ENCODE peak calls at places on chromosome X, in six cellular contexts. Y, E, Q, L, P and I are unnamed samples.

GRCh38 chrX:150587585-150588503 is 19.4 kb downstream of the MTM1 start:
- DNase-seq in Y (no peak), E (peak), Q (no peak), L (no peak), P (peak), I (no peak)

GRCh38 chrX:139692506-139692849 is 15.5 kb downstream of the MCF2 start:
- DNase-seq in Y (no peak), E (no peak), Q (no peak), L (no peak), P (no peak), I (no peak)

GRCh38 chrX:106611682-106612402 is at the start of gene RADX:
- DNase-seq in Y (peak), E (peak), Q (peak), L (peak), P (peak), I (peak)

GRCh38 chrX:15373986-15374385 is 10.2 kb downstream of the VEGFD start:
- DNase-seq in Y (no peak), E (no peak), Q (no peak), L (no peak), P (no peak), I (no peak)

GRCh38 chrX:21374163-21374993 is at the start of gene CNKSR2:
- DNase-seq in Y (peak), E (no peak), Q (peak), L (peak), P (peak), I (no peak)

GRCh38 chrX:68938244-68939004 is 109.6 kb downstream of the EFNB1 start:
- DNase-seq in Y (peak), E (no peak), Q (peak), L (no peak), P (no peak), I (no peak)

GRCh38 chrX:19599253-19599652 is 83.9 kb upstream of the MAP3K15 start:
- DNase-seq in Y (no peak), E (no peak), Q (no peak), L (no peak), P (no peak), I (no peak)

GRCh38 chrX:86910027-86910426 is 607.6 kb upstream of the KLHL4 start:
- DNase-seq in Y (no peak), E (no peak), Q (peak), L (no peak), P (no peak), I (no peak)

GRCh38 chrX:115344885-115345653 is 55.6 kb downstream of the LUZP4 start:
- DNase-seq in Y (peak), E (no peak), Q (peak), L (no peak), P (peak), I (no peak)

GRCh38 chrX:136725446-136726104 is 55.2 kb downstream of the ARHGEF6 start:
- DNase-seq in Y (no peak), E (no peak), Q (no peak), L (no peak), P (peak), I (no peak)

GRCh38 chrX:10634681-10635161 is 14.3 kb upstream of the MID1 start:
- DNase-seq in Y (no peak), E (no peak), Q (no peak), L (no peak), P (peak), I (no peak)

GRCh38 chrX:50067435-50068292 is 133.1 kb downstream of the AKAP4 start:
- DNase-seq in Y (no peak), E (no peak), Q (no peak), L (no peak), P (no peak), I (peak)

GRCh38 chrX:136292656-136293055 is 8.1 kb upstream of the ADGRG4 start:
- DNase-seq in Y (no peak), E (no peak), Q (no peak), L (no peak), P (no peak), I (no peak)

GRCh38 chrX:118519411-118520205 is 24.0 kb downstream of the DOCK11 start:
- DNase-seq in Y (no peak), E (no peak), Q (no peak), L (no peak), P (peak), I (no peak)

GRCh38 chrX:7147431-7147977 is at the start of gene STS:
- DNase-seq in Y (peak), E (no peak), Q (peak), L (peak), P (no peak), I (no peak)

GRCh38 chrX:150616863-150617198 is 48.4 kb downstream of the MTM1 start:
- DNase-seq in Y (no peak), E (no peak), Q (no peak), L (no peak), P (no peak), I (no peak)

GRCh38 chrX:71171110-71171801 is 26.6 kb downstream of the NLGN3 start:
- DNase-seq in Y (no peak), E (no peak), Q (no peak), L (no peak), P (no peak), I (no peak)

GRCh38 chrX:30577362-30577961 is at the start of gene TASL:
- DNase-seq in Y (no peak), E (no peak), Q (no peak), L (no peak), P (no peak), I (no peak)

GRCh38 chrX:150037041-150037440 is 98.8 kb upstream of the EOLA2 start:
- DNase-seq in Y (no peak), E (no peak), Q (no peak), L (no peak), P (peak), I (no peak)

GRCh38 chrX:36344301-36344700 is 424.8 kb downstream of the CFAP47 start:
- DNase-seq in Y (no peak), E (no peak), Q (no peak), L (no peak), P (no peak), I (no peak)

GRCh38 chrX:13646154-13646549 is 6.8 kb upstream of the TCEANC start:
- DNase-seq in Y (no peak), E (no peak), Q (no peak), L (no peak), P (peak), I (peak)

GRCh38 chrX:21975827-21976226 is 35.3 kb downstream of the SMS start:
- DNase-seq in Y (no peak), E (no peak), Q (no peak), L (no peak), P (peak), I (no peak)

GRCh38 chrX:109511113-109511512 is 25.5 kb upstream of the NXT2 start:
- DNase-seq in Y (no peak), E (no peak), Q (no peak), L (no peak), P (no peak), I (no peak)

GRCh38 chrX:68307767-68308166 is 125.5 kb downstream of the OPHN1 start:
- DNase-seq in Y (no peak), E (no peak), Q (no peak), L (no peak), P (peak), I (no peak)

GRCh38 chrX:17559728-17560379 is 177.4 kb upstream of the SCML1 start:
- DNase-seq in Y (no peak), E (no peak), Q (no peak), L (no peak), P (peak), I (no peak)
- H3K27ac ChIP-seq in Y (no peak), E (no peak), Q (no peak), L (no peak), P (peak), I (no peak)

GRCh38 chrX:47483310-47484268 is 567 bp upstream of the ZNF41 start:
- DNase-seq in Y (no peak), E (no peak), Q (no peak), L (no peak), P (peak), I (no peak)

GRCh38 chrX:47484885-47485284 is 1.9 kb upstream of the ZNF41 start:
- DNase-seq in Y (no peak), E (no peak), Q (no peak), L (no peak), P (no peak), I (no peak)

GRCh38 chrX:47482065-47482511 is 934 bp downstream of the ZNF41 start:
- DNase-seq in Y (no peak), E (no peak), Q (no peak), L (no peak), P (no peak), I (no peak)

GRCh38 chrX:47482512-47483309 is at the start of gene ZNF41:
- DNase-seq in Y (peak), E (peak), Q (peak), L (peak), P (peak), I (peak)

GRCh38 chrX:47481160-47481559 is 1.9 kb downstream of the ZNF41 start:
- DNase-seq in Y (no peak), E (no peak), Q (no peak), L (no peak), P (no peak), I (no peak)
- H3K4me3 ChIP-seq in Y (no peak), E (no peak), Q (no peak), L (no peak), P (peak), I (no peak)

DNA sequence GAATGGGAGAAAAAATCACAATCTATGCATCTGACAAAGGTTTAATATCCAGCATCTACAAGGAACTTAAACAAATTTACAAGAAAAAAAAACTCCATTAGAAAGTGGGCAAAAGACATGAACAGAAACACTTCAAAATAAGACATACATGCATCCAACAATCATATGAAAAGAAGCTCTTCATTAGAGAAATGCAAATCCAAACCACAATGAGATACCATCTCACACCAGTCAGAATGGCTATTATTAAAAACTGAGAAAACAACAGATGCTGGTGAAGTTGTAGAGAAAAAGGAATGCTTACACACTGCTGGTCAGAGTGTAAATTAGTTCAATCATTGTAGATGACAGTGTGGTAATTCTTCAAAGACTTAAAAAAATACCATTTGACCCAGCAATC is 306.0 kb upstream of the TBX22 start:
- DNase-seq in Y (no peak), E (no peak), Q (no peak), L (no peak), P (no peak), I (no peak)
- H3K27ac ChIP-seq in Y (no peak), E (no peak), Q (no peak), L (no peak), P (no peak), I (no peak)

GRCh38 chrX:153887385-153887784 is 1.4 kb upstream of the L1CAM start:
- DNase-seq in Y (no peak), E (no peak), Q (no peak), L (no peak), P (no peak), I (no peak)

GRCh38 chrX:153885208-153885787 is 675 bp downstream of the L1CAM start:
- DNase-seq in Y (no peak), E (no peak), Q (peak), L (no peak), P (no peak), I (no peak)

GRCh38 chrX:153886915-153887314 is 942 bp upstream of the L1CAM start:
- DNase-seq in Y (no peak), E (no peak), Q (peak), L (no peak), P (no peak), I (no peak)

GRCh38 chrX:153884136-153885076 is 1.6 kb downstream of the L1CAM start:
- DNase-seq in Y (no peak), E (no peak), Q (peak), L (no peak), P (peak), I (no peak)

DNA sequence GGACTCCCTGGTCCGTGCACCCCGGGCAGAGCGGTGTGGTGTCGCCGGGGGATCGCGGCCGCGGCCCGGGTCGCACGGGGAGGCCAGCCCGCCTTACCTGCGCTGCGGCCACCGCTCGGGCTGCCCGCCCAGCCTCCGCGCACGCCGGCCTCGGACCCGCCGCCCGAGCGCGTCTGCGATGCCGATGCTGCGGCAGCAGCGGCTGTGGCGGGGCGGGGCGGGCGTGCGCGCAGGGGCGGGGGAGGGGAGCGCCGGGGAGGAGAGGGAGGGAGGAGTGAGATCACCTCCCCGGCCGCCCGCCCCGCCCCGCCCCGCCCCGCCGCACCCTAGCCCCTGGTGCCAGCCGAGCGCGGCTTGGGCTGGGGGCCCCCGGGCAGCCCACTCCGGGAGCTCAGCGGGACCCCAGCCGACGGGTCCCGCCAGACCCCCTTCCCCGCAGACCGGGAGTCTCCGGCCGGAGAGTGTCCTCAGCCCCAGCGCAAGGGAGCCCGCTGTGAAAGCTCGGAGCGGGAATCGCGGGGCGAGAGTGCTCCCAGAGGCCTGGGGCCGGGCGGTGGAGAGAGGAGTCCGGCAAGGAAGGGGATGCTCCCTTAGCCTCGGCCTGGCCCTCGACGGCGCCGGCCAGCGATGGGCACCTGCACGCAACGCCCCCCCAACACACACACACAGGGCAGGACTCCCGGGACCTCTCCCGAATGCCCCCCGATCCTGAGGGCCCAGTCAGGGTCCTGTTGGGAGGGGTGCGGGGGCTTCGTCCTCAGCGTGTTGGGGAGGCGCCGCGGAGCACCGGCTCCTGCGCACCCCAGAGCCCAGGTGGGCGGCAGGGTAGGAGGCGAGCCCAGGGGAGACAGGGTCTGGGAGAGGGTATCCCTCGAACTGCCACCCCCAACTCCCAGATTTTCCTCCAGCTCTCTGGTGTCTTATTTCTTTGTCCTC is at the start of gene L1CAM:
- DNase-seq in Y (no peak), E (no peak), Q (peak), L (no peak), P (peak), I (no peak)
- H3K4me3 ChIP-seq in Y (peak), E (no peak), Q (no peak), L (no peak), P (peak), I (peak)

GRCh38 chrX:9606971-9607370 is 142.1 kb downstream of the TBL1X start:
- DNase-seq in Y (no peak), E (no peak), Q (no peak), L (no peak), P (no peak), I (no peak)

GRCh38 chrX:9609987-9610386 is 145.1 kb downstream of the TBL1X start:
- DNase-seq in Y (no peak), E (no peak), Q (no peak), L (no peak), P (no peak), I (no peak)

GRCh38 chrX:9604908-9605306 is 140.0 kb downstream of the TBL1X start:
- DNase-seq in Y (no peak), E (no peak), Q (no peak), L (no peak), P (no peak), I (no peak)

GRCh38 chrX:9605484-9605883 is 140.6 kb downstream of the TBL1X start:
- DNase-seq in Y (no peak), E (no peak), Q (no peak), L (no peak), P (no peak), I (no peak)

GRCh38 chrX:9604111-9604907 is 139.5 kb downstream of the TBL1X start:
- DNase-seq in Y (no peak), E (no peak), Q (peak), L (no peak), P (no peak), I (no peak)
- H3K27ac ChIP-seq in Y (no peak), E (no peak), Q (peak), L (no peak), P (no peak), I (no peak)